ENCODE peak calls at places on chromosomes 12 and 14, in seven cellular contexts. Z is neuronal stem cell, L is IMR-90, X is mesendoderm, Q is mesenchymal stem cell, C is H1, P is trophoblast cell. A is an unnamed sample.

GRCh38 chr12:50934371-50934851 is 17.9 kb upstream of the HIGD1C start:
- DNase-seq in Z (no peak), L (no peak), X (no peak), Q (no peak), C (no peak), P (no peak), A (no peak)

GRCh38 chr12:41962171-41962572 is 182.5 kb downstream of the GXYLT1 start:
- DNase-seq in Z (no peak), L (no peak), X (no peak), Q (no peak), C (no peak), P (no peak), A (no peak)

GRCh38 chr12:50221228-50222008 is 54.2 kb upstream of the CERS5 start:
- DNase-seq in Z (peak; percentile 21), L (peak; percentile 91), X (peak; percentile 66), Q (peak; percentile 93), C (no peak), P (peak; percentile 31), A (no peak)

GRCh38 chr12:65313704-65314317 is 35.3 kb downstream of the MSRB3 start:
- DNase-seq in Z (no peak), L (peak; percentile 47), X (peak; percentile 10), Q (peak; percentile 43), C (no peak), P (no peak), A (no peak)

GRCh38 chr14:93045965-93046695 is 69.6 kb downstream of the ITPK1 start:
- DNase-seq in Z (no peak), L (peak; percentile 86), X (no peak), Q (peak; percentile 86), C (no peak), P (peak; percentile 30), A (no peak)

GRCh38 chr12:119990382-119990874 is 1.4 kb downstream of the BICDL1 start:
- DNase-seq in Z (no peak), L (no peak), X (peak; percentile 69), Q (no peak), C (no peak), P (peak; percentile 53), A (no peak)

GRCh38 chr12:93526786-93527428 is 45.6 kb upstream of the SOCS2 start:
- DNase-seq in Z (peak; percentile 12), L (peak; percentile 96), X (peak; percentile 23), Q (peak; percentile 87), C (no peak), P (peak; percentile 52), A (no peak)

GRCh38 chr14:99734406-99735051 is 50.4 kb downstream of the CYP46A1 start:
- DNase-seq in Z (no peak), L (no peak), X (no peak), Q (no peak), C (no peak), P (no peak), A (peak; percentile 27)

GRCh38 chr12:12705833-12706520 is 10.0 kb upstream of the GPR19 start:
- DNase-seq in Z (no peak), L (no peak), X (peak; percentile 5), Q (no peak), C (no peak), P (peak; percentile 46), A (no peak)

GRCh38 chr14:65229431-65230286 is 127.3 kb upstream of the MAX start:
- DNase-seq in Z (peak; percentile 85), L (no peak), X (peak; percentile 57), Q (peak; percentile 63), C (no peak), P (no peak), A (peak; percentile 60)

GRCh38 chr14:78319826-78320635 is 149.9 kb downstream of the NRXN3 start:
- DNase-seq in Z (no peak), L (no peak), X (peak; percentile 68), Q (no peak), C (no peak), P (no peak), A (no peak)

GRCh38 chr12:124893792-124894516 is 20.5 kb downstream of the UBC start:
- DNase-seq in Z (no peak), L (no peak), X (no peak), Q (no peak), C (no peak), P (no peak), A (no peak)

GRCh38 chr12:54749191-54749818 is 101.1 kb upstream of the DCD start:
- DNase-seq in Z (peak; percentile 51), L (peak; percentile 47), X (peak; percentile 47), Q (peak; percentile 43), C (no peak), P (peak; percentile 15), A (no peak)

GRCh38 chr12:85821216-85821615 is 15.0 kb downstream of the RASSF9 start:
- DNase-seq in Z (no peak), L (no peak), X (no peak), Q (peak; percentile 7), C (no peak), P (no peak), A (no peak)

GRCh38 chr12:54840293-54840692 is 14.0 kb upstream of the MUCL1 start:
- DNase-seq in Z (no peak), L (no peak), X (no peak), Q (no peak), C (no peak), P (no peak), A (no peak)

GRCh38 chr14:41609704-41610183 is 3.1 kb downstream of the LRFN5 start:
- DNase-seq in Z (peak; percentile 62), L (peak; percentile 58), X (peak; percentile 94), Q (peak; percentile 82), C (no peak), P (no peak), A (peak; percentile 88)

GRCh38 chr12:75892779-75893408 is 138.7 kb downstream of the PHLDA1 start:
- DNase-seq in Z (no peak), L (peak; percentile 85), X (peak; percentile 99), Q (peak; percentile 70), C (no peak), P (peak; percentile 88), A (no peak)

GRCh38 chr12:104522985-104523719 is 66.4 kb downstream of the CHST11 start:
- DNase-seq in Z (no peak), L (no peak), X (no peak), Q (no peak), C (no peak), P (no peak), A (no peak)
- H3K23ac ChIP-seq in Z (no peak overlapping the region), L (no peak overlapping the region), X (no peak overlapping the region), Q (no peak overlapping the region), C (no peak overlapping the region), P (no peak overlapping the region), A (no peak overlapping the region)

GRCh38 chr12:11684393-11684792 is 34.9 kb downstream of the ETV6 start:
- DNase-seq in Z (no peak), L (peak; percentile 56), X (no peak), Q (no peak), C (no peak), P (no peak), A (no peak)

GRCh38 chr12:11686135-11686534 is 36.7 kb downstream of the ETV6 start:
- DNase-seq in Z (no peak), L (no peak), X (no peak), Q (no peak), C (no peak), P (no peak), A (no peak)

GRCh38 chr12:11685716-11686115 is 36.2 kb downstream of the ETV6 start:
- DNase-seq in Z (no peak), L (peak; percentile 66), X (no peak), Q (peak; percentile 55), C (no peak), P (no peak), A (no peak)

GRCh38 chr12:11684811-11685210 is 35.3 kb downstream of the ETV6 start:
- DNase-seq in Z (no peak), L (no peak), X (no peak), Q (no peak), C (no peak), P (no peak), A (no peak)

DNA sequence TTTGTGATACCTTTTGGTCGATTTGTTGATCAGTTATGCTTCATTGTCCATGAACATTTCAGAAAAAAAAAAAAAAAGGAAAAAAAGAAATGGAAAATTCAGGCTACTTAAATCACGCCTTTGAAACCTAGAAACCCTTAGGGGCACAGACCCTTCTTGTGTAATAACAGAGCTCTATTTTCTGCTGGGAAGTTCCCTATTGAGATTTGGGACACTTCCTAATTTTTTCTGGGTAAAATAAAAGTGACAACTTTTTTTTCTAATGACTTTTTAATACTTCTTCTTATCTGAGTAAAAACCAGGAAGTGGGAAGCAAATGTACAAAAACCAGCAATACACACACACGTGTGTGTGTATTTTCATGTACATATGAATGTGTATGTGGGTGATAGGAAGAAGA is 35.8 kb downstream of the ETV6 start:
- DNase-seq in Z (no peak), L (no peak), X (no peak), Q (no peak), C (no peak), P (no peak), A (no peak)
- H3K23ac ChIP-seq in Z (no peak overlapping the region), L (peak overlapping the region; percentile 55), X (no peak overlapping the region), Q (no peak overlapping the region), C (no peak overlapping the region), P (no peak overlapping the region), A (no peak overlapping the region)

GRCh38 chr12:111584959-111585358 is 14.2 kb downstream of the ATXN2 start:
- DNase-seq in Z (no peak), L (peak; percentile 60), X (no peak), Q (no peak), C (no peak), P (no peak), A (no peak)
- H3K23ac ChIP-seq in Z (no peak overlapping the region), L (no peak overlapping the region), X (no peak overlapping the region), Q (no peak overlapping the region), C (no peak overlapping the region), P (no peak overlapping the region), A (no peak overlapping the region)

GRCh38 chr12:94676922-94677321 is 26.6 kb upstream of the TMCC3 start:
- DNase-seq in Z (no peak), L (no peak), X (no peak), Q (no peak), C (no peak), P (no peak), A (no peak)

GRCh38 chr12:94678849-94679248 is 28.5 kb upstream of the TMCC3 start:
- DNase-seq in Z (no peak), L (no peak), X (no peak), Q (no peak), C (no peak), P (no peak), A (no peak)

GRCh38 chr12:94677778-94678177 is 27.4 kb upstream of the TMCC3 start:
- DNase-seq in Z (no peak), L (no peak), X (no peak), Q (no peak), C (no peak), P (peak; percentile 69), A (no peak)

GRCh38 chr12:94679554-94679953 is 29.2 kb upstream of the TMCC3 start:
- DNase-seq in Z (no peak), L (no peak), X (peak; percentile 18), Q (no peak), C (no peak), P (no peak), A (peak; percentile 44)

DNA sequence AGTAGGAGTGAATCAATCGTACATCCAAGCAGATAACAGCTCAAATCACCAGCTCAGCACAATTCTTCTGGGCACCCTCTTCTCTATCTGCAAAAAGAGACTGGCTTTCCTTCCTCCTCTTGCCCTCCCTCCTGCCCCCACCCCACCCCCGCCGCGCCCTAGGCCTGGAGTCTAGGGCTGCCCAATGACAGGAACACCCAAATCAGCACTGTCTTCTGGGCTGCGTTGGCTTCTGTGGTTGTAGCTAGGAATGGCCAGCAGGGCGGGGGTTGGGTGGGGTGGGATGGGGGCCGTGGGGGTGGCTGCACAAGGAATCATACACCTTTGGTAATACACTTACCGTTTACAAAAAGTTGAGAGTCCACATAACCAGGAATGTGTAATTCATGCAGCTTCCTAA is 28.0 kb upstream of the TMCC3 start:
- DNase-seq in Z (no peak), L (no peak), X (no peak), Q (no peak), C (no peak), P (no peak), A (no peak)
- H3K23ac ChIP-seq in Z (no peak overlapping the region), L (no peak overlapping the region), X (no peak overlapping the region), Q (no peak overlapping the region), C (no peak overlapping the region), P (no peak overlapping the region), A (no peak overlapping the region)